ENCODE peak calls at places on chromosomes 13 and 19, in ten cellular contexts. K is gastrocnemius medialis, F is breast epithelium, I is IMR-90, P is right lobe of liver, T is tibial artery, D is PC-3, S is adrenal gland, J is ovary, V is heart right ventricle. Y is an unnamed sample.

GRCh38 chr13:88339271-88339741 is 668.1 kb downstream of the SLITRK5 start:
- DNase-seq in K (no peak), P (no peak), J (no peak), I (no peak), S (no peak), F (no peak), T (no peak), D (peak; percentile 43), V (no peak), Y (no peak)

GRCh38 chr13:109904218-109904617 is 117.8 kb upstream of the IRS2 start:
- DNase-seq in S (no peak), D (no peak), J (no peak), P (no peak), V (no peak), F (no peak), K (no peak), T (no peak), I (no peak), Y (no peak)

GRCh38 chr13:101611491-101612475 is 159.3 kb downstream of the ITGBL1 start:
- DNase-seq in D (no peak), I (peak; percentile 10), J (no peak), V (no peak), T (no peak), P (no peak), F (no peak), S (no peak), K (no peak), Y (no peak)

GRCh38 chr13:109875746-109876145 is 89.4 kb upstream of the IRS2 start:
- DNase-seq in P (no peak), I (no peak), T (no peak), K (no peak), S (no peak), F (no peak), J (no peak), D (no peak), V (no peak), Y (no peak)

GRCh38 chr13:35496011-35496410 is 19.5 kb upstream of the MAB21L1 start:
- DNase-seq in P (no peak), K (no peak), D (no peak), S (no peak), V (no peak), I (no peak), T (no peak), F (no peak), J (no peak), Y (no peak)

GRCh38 chr13:110306960-110307696 is at the start of the genes COL4A1 and COL4A2:
- DNase-seq in V (peak; percentile 86), K (peak; percentile 35), I (peak; percentile 77), F (peak; percentile 65), T (peak; percentile 92), P (peak; percentile 67), D (peak; percentile 65), S (peak; percentile 47), J (peak; percentile 83), Y (peak; percentile 88)

GRCh38 chr19:28841531-28841930 is 371.4 kb downstream of the UQCRFS1 start:
- DNase-seq in V (no peak), J (no peak), F (no peak), T (no peak), S (no peak), K (no peak), I (no peak), P (no peak), D (no peak), Y (no peak)

GRCh38 chr19:36215276-36216171 is 618 bp downstream of the ZNF146 start:
- DNase-seq in D (peak; percentile 3), S (no peak), K (no peak), P (no peak), V (no peak), F (no peak), I (peak; percentile 62), T (no peak), J (no peak), Y (no peak)

DNA sequence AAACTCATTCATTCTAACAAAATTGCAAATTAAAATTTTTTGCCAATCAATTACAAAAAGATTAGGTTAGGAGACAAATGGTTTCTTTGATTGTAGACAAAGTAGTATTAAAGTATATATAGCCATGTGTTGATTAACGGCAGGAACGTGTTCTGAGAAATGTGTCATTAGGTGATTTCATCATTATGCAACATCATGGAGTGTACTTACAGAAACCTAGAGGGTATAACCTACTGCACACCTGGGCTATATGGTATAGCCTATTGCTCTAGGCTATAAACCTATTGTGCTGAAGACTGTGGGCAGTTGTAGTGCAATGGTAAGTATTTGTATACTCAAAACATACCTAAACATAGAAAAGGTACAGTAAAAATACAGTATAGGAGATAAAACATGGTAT is 906.8 kb upstream of the SPRY2 start:
- DNase-seq in P (no peak), D (no peak), T (no peak), K (no peak), J (no peak), F (no peak), S (no peak), V (no peak), I (no peak), Y (no peak)
- H3K4me1 ChIP-seq in P (no peaks in the 10 kb centered on the region), D (no peaks in the 10 kb centered on the region), T (no peaks in the 10 kb centered on the region), K (no peaks in the 10 kb centered on the region), J (no peaks in the 10 kb centered on the region), F (no peaks in the 10 kb centered on the region), S (no peaks in the 10 kb centered on the region), V (no peaks in the 10 kb centered on the region), I (no peaks in the 10 kb centered on the region), Y (no peaks in the 10 kb centered on the region)

GRCh38 chr13:21948781-21949474 is 278.1 kb downstream of the FGF9 start:
- DNase-seq in P (no peak), J (no peak), F (no peak), K (no peak), D (no peak), V (no peak), T (no peak), S (no peak), I (no peak), Y (no peak)
- H3K4me3 ChIP-seq in P (no peak overlapping the region), J (no peak overlapping the region), F (no peak overlapping the region), K (no peak overlapping the region), D (no peak overlapping the region), V (no peak overlapping the region), T (no peak overlapping the region), S (no peak overlapping the region), I (no peak overlapping the region), Y (no peak overlapping the region)

DNA sequence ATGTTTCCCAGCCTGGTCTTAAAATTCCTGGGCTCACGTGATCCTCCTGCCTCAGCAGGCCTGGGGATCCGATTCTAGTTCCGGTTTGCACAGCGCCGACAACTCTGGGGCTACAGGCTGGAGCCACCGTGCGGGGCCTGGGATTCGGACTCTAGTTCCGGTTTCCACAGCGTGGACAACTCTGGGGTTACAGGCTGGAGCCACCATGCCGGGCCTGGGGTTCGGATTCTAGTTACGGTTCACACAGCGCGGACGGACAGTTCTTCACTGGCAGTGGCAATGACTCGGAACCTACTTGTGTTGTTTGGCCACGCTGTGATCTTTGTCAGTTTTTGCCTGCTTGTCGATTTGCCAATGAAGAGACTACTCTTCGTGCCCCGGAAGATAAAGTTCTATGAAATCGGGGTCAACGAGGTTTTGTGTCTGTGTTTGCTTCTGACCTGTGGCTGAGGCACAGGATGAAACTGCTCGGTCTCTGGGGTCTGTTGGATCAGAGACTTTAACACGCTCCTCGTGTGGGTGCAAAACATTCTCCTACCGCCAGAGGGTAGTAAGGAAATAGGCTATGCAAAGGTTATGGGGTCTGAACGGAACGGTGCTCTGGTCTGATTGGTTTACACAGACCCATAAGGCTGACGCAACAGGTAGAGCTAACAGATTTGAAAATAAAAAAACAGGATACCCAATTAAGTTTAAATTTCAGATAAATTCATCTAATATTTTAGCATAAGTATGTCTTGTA is 12.1 kb upstream of the ZSCAN1 start:
- DNase-seq in I (peak; percentile 40), T (no peak), D (no peak), K (no peak), P (no peak), S (peak; percentile 60), F (peak; percentile 42), J (peak; percentile 46), V (no peak), Y (no peak)
- TF ChIP-seq CTCF in I (peak; percentile 42), T (peak; percentile 75), D (peak; percentile 29), K (no peak), P (peak; percentile 39), S (peak; percentile 61), F (peak; percentile 60), J (peak; percentile 54), V (peak; percentile 73), Y (peak; percentile 61)

GRCh38 chr19:48634036-48634342 is 3.2 kb downstream of the DBP start:
- DNase-seq in P (no peak), V (no peak), T (no peak), I (no peak), S (no peak), K (no peak), J (no peak), F (no peak), D (no peak), Y (no peak)

GRCh38 chr19:48635263-48635965 is 1.8 kb downstream of the DBP start:
- DNase-seq in S (peak; percentile 81), F (no peak), P (peak; percentile 82), J (peak; percentile 84), T (peak; percentile 90), V (peak; percentile 76), K (peak; percentile 70), D (peak; percentile 54), I (no peak), Y (no peak)

GRCh38 chr19:48633148-48634035 is 3.8 kb downstream of the DBP start:
- DNase-seq in D (no peak), K (no peak), T (peak; percentile 70), S (peak; percentile 66), V (no peak), I (no peak), P (no peak), F (no peak), J (no peak), Y (no peak)

GRCh38 chr19:48635966-48636858 is 967 bp downstream of the DBP start:
- DNase-seq in T (peak; percentile 83), J (peak; percentile 76), S (peak; percentile 76), K (no peak), D (no peak), I (no peak), V (no peak), F (no peak), P (peak; percentile 61), Y (no peak)

GRCh38 chr19:48634424-48635262 is 2.5 kb downstream of the DBP start:
- DNase-seq in F (peak; percentile 97), V (peak; percentile 97), S (peak; percentile 98), D (peak; percentile 91), I (peak; percentile 92), T (peak; percentile 99), J (peak; percentile 98), P (peak; percentile 96), K (peak; percentile 98), Y (peak; percentile 97)
- H3K4me1 ChIP-seq in F (peaks cover 7% of the 10 kb centered on the region), V (peaks cover 71% of the 10 kb centered on the region), S (peaks cover 45% of the 10 kb centered on the region), D (peaks cover 24% of the 10 kb centered on the region), I (peaks cover 43% of the 10 kb centered on the region), T (peaks cover 61% of the 10 kb centered on the region), J (peaks cover 22% of the 10 kb centered on the region), P (peaks cover 28% of the 10 kb centered on the region), K (peaks cover 74% of the 10 kb centered on the region), Y (peaks cover 24% of the 10 kb centered on the region)

DNA sequence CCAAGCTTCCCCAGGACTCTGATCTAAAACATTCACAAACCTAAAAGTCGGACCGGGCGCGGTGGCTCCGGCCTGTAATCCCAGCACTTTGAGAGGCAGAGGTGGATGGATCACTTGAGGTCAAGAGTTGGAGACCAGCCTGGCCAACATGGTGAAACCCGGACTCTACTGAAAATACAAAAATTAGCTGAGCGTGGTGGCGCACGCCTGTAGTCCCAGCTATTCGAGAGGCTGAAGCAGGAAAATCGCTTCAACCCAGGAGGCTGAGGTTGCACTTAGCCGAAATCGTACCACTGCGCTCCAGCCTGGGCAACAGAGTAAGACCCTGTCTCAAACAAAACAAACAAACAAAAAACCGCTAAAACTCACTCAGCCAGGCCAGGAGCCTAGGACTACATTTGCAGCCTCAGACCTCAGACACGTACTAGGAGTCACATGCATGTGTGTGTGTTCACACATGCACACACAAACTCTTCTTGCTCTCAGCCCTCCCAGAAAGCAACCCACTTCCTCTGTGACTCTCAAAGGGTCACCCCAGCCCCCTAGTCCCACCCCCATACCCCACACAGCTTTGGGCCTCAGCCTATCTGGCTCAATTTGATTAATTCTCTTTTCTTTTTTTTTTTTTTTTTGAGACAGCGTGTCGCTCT is 704 bp upstream of the NOTCH3 start:
- DNase-seq in S (no peak), V (no peak), I (no peak), D (no peak), P (no peak), K (no peak), J (no peak), F (no peak), T (no peak), Y (no peak)
- H3K4me3 ChIP-seq in S (no peak overlapping the region), V (no peak overlapping the region), I (peak overlapping the region; percentile 95), D (peak overlapping the region; percentile 60), P (no peak overlapping the region), K (peak overlapping the region; percentile 14), J (no peak overlapping the region), F (peak overlapping the region; percentile 88), T (peak overlapping the region; percentile 96), Y (peak overlapping the region; percentile 94)